ENCODE peak calls at places on chromosomes 13 and 19, in four cellular contexts. One of them, this sample, is unnamed.

GRCh38 chr19:35106898-35107540 is 8.6 kb upstream of the FXYD3 start:
- DNase-seq in stimulated activated CD8-positive, alpha-beta memory T cell treated with anti-CD3 and anti-CD28 coated beads, Interleukin-7, amount 100 ng/mL, for 1 hour: no peak
- DNase-seq in NCI-H510A: no peak
- DNase-seq in C1 segment of cervical spinal cord: no peak
- DNase-seq in this sample: no peak

GRCh38 chr13:85993567-85993966 is 194.3 kb upstream of the SLITRK6 start:
- DNase-seq in stimulated activated CD8-positive, alpha-beta memory T cell treated with anti-CD3 and anti-CD28 coated beads, Interleukin-7, amount 100 ng/mL, for 1 hour: no peak
- DNase-seq in NCI-H510A: no peak
- DNase-seq in C1 segment of cervical spinal cord: no peak
- DNase-seq in this sample: no peak

GRCh38 chr13:35157143-35157755 is 215.2 kb downstream of the NBEA start:
- DNase-seq in stimulated activated CD8-positive, alpha-beta memory T cell treated with anti-CD3 and anti-CD28 coated beads, Interleukin-7, amount 100 ng/mL, for 1 hour: no peak
- DNase-seq in NCI-H510A: peak
- DNase-seq in C1 segment of cervical spinal cord: no peak
- DNase-seq in this sample: peak

GRCh38 chr19:39729594-39729993 is 8.2 kb downstream of the CLC start:
- DNase-seq in stimulated activated CD8-positive, alpha-beta memory T cell treated with anti-CD3 and anti-CD28 coated beads, Interleukin-7, amount 100 ng/mL, for 1 hour: no peak
- DNase-seq in NCI-H510A: no peak
- DNase-seq in C1 segment of cervical spinal cord: no peak
- DNase-seq in this sample: no peak

GRCh38 chr19:18415177-18415867 is 3.9 kb upstream of the SSBP4 start:
- DNase-seq in stimulated activated CD8-positive, alpha-beta memory T cell treated with anti-CD3 and anti-CD28 coated beads, Interleukin-7, amount 100 ng/mL, for 1 hour: no peak
- DNase-seq in NCI-H510A: no peak
- DNase-seq in C1 segment of cervical spinal cord: no peak
- DNase-seq in this sample: no peak

GRCh38 chr19:38674388-38675133 is 27.1 kb downstream of the ACTN4 start:
- DNase-seq in stimulated activated CD8-positive, alpha-beta memory T cell treated with anti-CD3 and anti-CD28 coated beads, Interleukin-7, amount 100 ng/mL, for 1 hour: no peak
- DNase-seq in NCI-H510A: no peak
- DNase-seq in C1 segment of cervical spinal cord: no peak
- DNase-seq in this sample: peak

GRCh38 chr13:95382411-95382810 is 81.2 kb upstream of the ABCC4 start:
- DNase-seq in stimulated activated CD8-positive, alpha-beta memory T cell treated with anti-CD3 and anti-CD28 coated beads, Interleukin-7, amount 100 ng/mL, for 1 hour: no peak
- DNase-seq in NCI-H510A: no peak
- DNase-seq in C1 segment of cervical spinal cord: no peak
- DNase-seq in this sample: no peak

GRCh38 chr13:20843177-20843576 is 59.4 kb downstream of the XPO4 start:
- DNase-seq in stimulated activated CD8-positive, alpha-beta memory T cell treated with anti-CD3 and anti-CD28 coated beads, Interleukin-7, amount 100 ng/mL, for 1 hour: no peak
- DNase-seq in NCI-H510A: no peak
- DNase-seq in C1 segment of cervical spinal cord: no peak
- DNase-seq in this sample: no peak

GRCh38 chr13:51453308-51453958 is 597 bp upstream of the INTS6 start:
- DNase-seq in stimulated activated CD8-positive, alpha-beta memory T cell treated with anti-CD3 and anti-CD28 coated beads, Interleukin-7, amount 100 ng/mL, for 1 hour: peak
- DNase-seq in NCI-H510A: peak
- DNase-seq in C1 segment of cervical spinal cord: no peak
- DNase-seq in this sample: peak

GRCh38 chr19:18607222-18608101 is 863 bp upstream of the CRLF1 start:
- DNase-seq in stimulated activated CD8-positive, alpha-beta memory T cell treated with anti-CD3 and anti-CD28 coated beads, Interleukin-7, amount 100 ng/mL, for 1 hour: no peak
- DNase-seq in NCI-H510A: no peak
- DNase-seq in C1 segment of cervical spinal cord: no peak
- DNase-seq in this sample: no peak

GRCh38 chr19:56217039-56217949 is 15.2 kb downstream of the ZSCAN5C start:
- DNase-seq in stimulated activated CD8-positive, alpha-beta memory T cell treated with anti-CD3 and anti-CD28 coated beads, Interleukin-7, amount 100 ng/mL, for 1 hour: no peak
- DNase-seq in NCI-H510A: no peak
- DNase-seq in C1 segment of cervical spinal cord: no peak
- DNase-seq in this sample: no peak

GRCh38 chr19:44624840-44625354 is 11.5 kb downstream of the IGSF23 start:
- DNase-seq in stimulated activated CD8-positive, alpha-beta memory T cell treated with anti-CD3 and anti-CD28 coated beads, Interleukin-7, amount 100 ng/mL, for 1 hour: no peak
- DNase-seq in NCI-H510A: no peak
- DNase-seq in C1 segment of cervical spinal cord: no peak
- DNase-seq in this sample: no peak

GRCh38 chr13:66657165-66657895 is 572.8 kb downstream of the PCDH9 start:
- DNase-seq in stimulated activated CD8-positive, alpha-beta memory T cell treated with anti-CD3 and anti-CD28 coated beads, Interleukin-7, amount 100 ng/mL, for 1 hour: no peak
- DNase-seq in NCI-H510A: peak
- DNase-seq in C1 segment of cervical spinal cord: peak
- DNase-seq in this sample: peak

GRCh38 chr13:100530645-100531044 is 57.9 kb downstream of the GGACT start:
- DNase-seq in stimulated activated CD8-positive, alpha-beta memory T cell treated with anti-CD3 and anti-CD28 coated beads, Interleukin-7, amount 100 ng/mL, for 1 hour: no peak
- DNase-seq in NCI-H510A: no peak
- DNase-seq in C1 segment of cervical spinal cord: no peak
- DNase-seq in this sample: no peak

GRCh38 chr19:12647047-12647446 is 19.5 kb downstream of the MAN2B1 start:
- DNase-seq in stimulated activated CD8-positive, alpha-beta memory T cell treated with anti-CD3 and anti-CD28 coated beads, Interleukin-7, amount 100 ng/mL, for 1 hour: no peak
- DNase-seq in NCI-H510A: no peak
- DNase-seq in C1 segment of cervical spinal cord: no peak
- DNase-seq in this sample: no peak

GRCh38 chr19:16367269-16367683 is 42.6 kb downstream of the KLF2 start:
- DNase-seq in stimulated activated CD8-positive, alpha-beta memory T cell treated with anti-CD3 and anti-CD28 coated beads, Interleukin-7, amount 100 ng/mL, for 1 hour: no peak
- DNase-seq in NCI-H510A: no peak
- DNase-seq in C1 segment of cervical spinal cord: no peak
- DNase-seq in this sample: peak

GRCh38 chr13:26074706-26075105 is 22.9 kb upstream of the SHISA2 start:
- DNase-seq in stimulated activated CD8-positive, alpha-beta memory T cell treated with anti-CD3 and anti-CD28 coated beads, Interleukin-7, amount 100 ng/mL, for 1 hour: no peak
- DNase-seq in NCI-H510A: no peak
- DNase-seq in C1 segment of cervical spinal cord: no peak
- DNase-seq in this sample: no peak

GRCh38 chr19:12969292-12969988 is at the start of gene DAND5:
- DNase-seq in stimulated activated CD8-positive, alpha-beta memory T cell treated with anti-CD3 and anti-CD28 coated beads, Interleukin-7, amount 100 ng/mL, for 1 hour: no peak
- DNase-seq in NCI-H510A: no peak
- DNase-seq in C1 segment of cervical spinal cord: peak
- DNase-seq in this sample: no peak

This sample was measured in small intestine.